ENCODE peak calls at places on chromosome X, in seven cellular contexts. E is CD8-positive, alpha-beta T cell; B is neuronal stem cell; V is transverse colon; F is heart left ventricle; P is cardiac muscle cell; L is mucosa of descending colon. N is an unnamed sample.

GRCh38 chrX:11187001-11187400 is 75.9 kb downstream of the HCCS start:
- DNase-seq in E (no peak), B (no peak), V (no peak), F (no peak), P (peak; percentile 79), L (no peak), N (no peak)

GRCh38 chrX:68833448-68833805 is 4.6 kb downstream of the EFNB1 start:
- DNase-seq in E (no peak), B (no peak), V (no peak), F (no peak), P (no peak), L (no peak), N (no peak)

GRCh38 chrX:21725498-21725897 is 32.4 kb downstream of the SMPX start:
- DNase-seq in E (no peak), B (no peak), V (no peak), F (no peak), P (peak; percentile 20), L (no peak), N (peak; percentile 44)

GRCh38 chrX:120029354-120029753 is 48.1 kb downstream of the RHOXF2B start:
- DNase-seq in E (no peak), B (no peak), V (no peak), F (no peak), P (no peak), L (no peak), N (no peak)

GRCh38 chrX:44503550-44503949 is 39.1 kb downstream of the FUNDC1 start:
- DNase-seq in E (no peak), B (no peak), V (peak; percentile 17), F (no peak), P (no peak), L (no peak), N (no peak)

GRCh38 chrX:97320305-97320704 is 436.6 kb downstream of the RPA4 start:
- DNase-seq in E (no peak), B (no peak), V (no peak), F (no peak), P (no peak), L (no peak), N (no peak)

GRCh38 chrX:10156199-10157031 is at the start of gene CLCN4:
- DNase-seq in E (no peak), B (peak; percentile 30), V (peak; percentile 52), F (peak; percentile 64), P (peak; percentile 76), L (peak; percentile 70), N (peak; percentile 78)

GRCh38 chrX:50723006-50723405 is 91.0 kb downstream of the SHROOM4 start:
- DNase-seq in E (no peak), B (no peak), V (no peak), F (no peak), P (no peak), L (no peak), N (no peak)

GRCh38 chrX:11791090-11791489 is 33.1 kb downstream of the MSL3 start:
- DNase-seq in E (no peak), B (no peak), V (no peak), F (no peak), P (no peak), L (no peak), N (no peak)

GRCh38 chrX:10636337-10636736 is 16.0 kb upstream of the MID1 start:
- DNase-seq in E (no peak), B (no peak), V (peak; percentile 28), F (peak; percentile 15), P (peak; percentile 63), L (no peak), N (no peak)

GRCh38 chrX:4263005-4263404 is 549.6 kb upstream of the PRKX start:
- DNase-seq in E (no peak), B (no peak), V (no peak), F (no peak), P (peak; percentile 13), L (no peak), N (no peak)

GRCh38 chrX:142616636-142617035 is 409.1 kb upstream of the SPANXN4 start:
- DNase-seq in E (no peak), B (no peak), V (no peak), F (no peak), P (no peak), L (no peak), N (no peak)

GRCh38 chrX:115616943-115617563 is 56.1 kb downstream of the PLS3 start:
- DNase-seq in E (no peak), B (no peak), V (no peak), F (no peak), P (no peak), L (no peak), N (no peak)

GRCh38 chrX:129145382-129145781 is 377.9 kb downstream of the SMARCA1 start:
- DNase-seq in E (no peak), B (no peak), V (no peak), F (no peak), P (no peak), L (no peak), N (no peak)

GRCh38 chrX:63466690-63467089 is 115.6 kb upstream of the SPIN4 start:
- DNase-seq in E (no peak), B (no peak), V (no peak), F (no peak), P (no peak), L (no peak), N (no peak)

GRCh38 chrX:39336709-39337294 is 535.5 kb downstream of the MID1IP1 start:
- DNase-seq in E (no peak), B (no peak), V (peak; percentile 23), F (peak; percentile 27), P (peak; percentile 4), L (no peak), N (no peak)

DNA sequence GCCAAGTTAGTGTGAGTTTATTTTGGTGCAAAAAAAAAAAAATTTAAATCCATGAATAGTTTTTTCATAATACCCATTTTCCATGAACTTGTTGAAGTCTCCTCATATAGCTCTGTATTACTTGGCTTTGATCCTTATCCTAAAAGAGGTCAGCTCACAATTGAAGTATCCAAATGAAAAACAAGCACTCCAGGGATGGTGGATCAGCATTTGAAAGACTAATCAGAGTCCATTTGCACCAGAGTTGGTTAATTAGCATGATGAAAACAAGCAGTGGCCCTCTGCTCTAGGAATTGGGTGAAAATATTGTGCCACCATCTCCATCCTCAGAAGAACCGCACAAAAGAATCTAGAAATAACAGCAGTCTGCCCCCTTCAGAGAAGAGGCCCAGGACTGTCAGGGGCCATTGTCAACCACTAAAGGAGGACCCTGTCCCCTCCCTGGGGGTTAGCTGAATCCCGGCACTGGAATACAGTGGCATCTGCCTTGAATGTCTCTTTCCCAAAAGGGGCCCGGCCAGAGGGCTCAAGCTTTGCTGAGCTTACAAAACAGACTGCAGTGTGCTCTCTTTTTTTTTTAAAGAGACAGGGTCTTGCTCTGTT is 24.7 kb downstream of the SH3KBP1 start:
- DNase-seq in E (no peak), B (no peak), V (no peak), F (no peak), P (no peak), L (no peak), N (no peak)
- H3K4me1 ChIP-seq in E (peaks cover 40% of the 10 kb centered on the region), B (no peaks in the 10 kb centered on the region), V (no peaks in the 10 kb centered on the region), F (peaks cover 29% of the 10 kb centered on the region), P (no peaks in the 10 kb centered on the region), L (no peaks in the 10 kb centered on the region), N (no peaks in the 10 kb centered on the region)

GRCh38 chrX:7054219-7055206 is 93.0 kb upstream of the STS start:
- DNase-seq in E (no peak), B (no peak), V (no peak), F (no peak), P (no peak), L (no peak), N (no peak)
- H3K4me1 ChIP-seq in E (no peaks in the 10 kb centered on the region), B (peaks cover 2% of the 10 kb centered on the region), V (no peaks in the 10 kb centered on the region), F (no peaks in the 10 kb centered on the region), P (no peaks in the 10 kb centered on the region), L (peaks cover 3% of the 10 kb centered on the region), N (no peaks in the 10 kb centered on the region)

GRCh38 chrX:152897216-152898144 is at the start of gene ZNF185:
- DNase-seq in E (no peak), B (peak; percentile 42), V (peak; percentile 66), F (no peak), P (peak; percentile 74), L (peak; percentile 67), N (peak; percentile 80)

GRCh38 chrX:152898442-152898841 is 575 bp downstream of the ZNF185 start:
- DNase-seq in E (no peak), B (no peak), V (no peak), F (no peak), P (no peak), L (no peak), N (no peak)

GRCh38 chrX:152900937-152901445 is 3.1 kb downstream of the ZNF185 start:
- DNase-seq in E (no peak), B (no peak), V (no peak), F (no peak), P (no peak), L (no peak), N (no peak)

GRCh38 chrX:152899874-152900719 is 2.2 kb downstream of the ZNF185 start:
- DNase-seq in E (no peak), B (no peak), V (no peak), F (no peak), P (no peak), L (peak; percentile 34), N (no peak)

DNA sequence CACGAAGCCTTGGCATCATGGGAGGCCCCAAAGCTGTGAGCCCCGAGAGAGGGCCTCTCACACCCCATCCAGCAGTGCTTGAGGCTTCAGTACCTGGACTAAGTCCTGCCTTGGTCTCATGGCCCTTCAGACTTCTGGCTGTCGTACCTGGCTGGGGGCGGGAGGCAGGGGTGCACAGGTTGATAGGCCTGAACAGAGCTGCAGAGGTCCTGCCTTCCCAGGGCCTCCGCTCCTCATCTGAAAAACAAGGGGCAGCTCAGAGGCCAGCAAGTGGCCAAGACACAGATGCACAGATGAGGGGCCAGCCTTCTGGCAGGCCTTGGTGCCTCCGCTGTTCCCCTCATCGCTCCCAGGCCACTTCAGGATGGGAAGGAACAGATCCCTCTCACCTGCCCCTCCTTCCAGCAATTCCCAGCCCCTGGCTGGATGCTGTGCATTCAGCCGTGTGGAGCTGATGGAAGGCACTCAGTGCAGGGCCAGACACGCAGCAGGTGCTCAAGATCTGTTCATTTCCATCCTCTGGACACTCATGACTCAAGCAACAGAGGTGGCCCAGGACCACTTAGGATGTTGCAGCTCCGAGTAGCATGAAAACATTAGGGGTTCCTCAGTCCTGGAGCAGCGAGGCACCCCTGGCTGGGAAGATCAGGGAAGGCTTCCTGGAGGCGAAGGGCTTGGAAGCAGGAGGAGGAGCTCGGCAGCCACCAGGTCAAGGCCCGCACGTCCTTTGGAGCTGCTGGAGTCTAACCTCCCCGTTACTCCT is 1.4 kb downstream of the ZNF185 start:
- DNase-seq in E (no peak), B (no peak), V (no peak), F (no peak), P (no peak), L (peak; percentile 22), N (no peak)
- H3K4me1 ChIP-seq in E (no peaks in the 10 kb centered on the region), B (no peaks in the 10 kb centered on the region), V (no peaks in the 10 kb centered on the region), F (no peaks in the 10 kb centered on the region), P (no peaks in the 10 kb centered on the region), L (no peaks in the 10 kb centered on the region), N (peaks cover 9% of the 10 kb centered on the region)

GRCh38 chrX:48933757-48934156 is 14.9 kb upstream of the PIM2 start:
- DNase-seq in E (no peak), B (no peak), V (no peak), F (no peak), P (no peak), L (no peak), N (no peak)

GRCh38 chrX:48937065-48937907 is 18.5 kb upstream of the PIM2 start:
- DNase-seq in E (peak; percentile 94), B (no peak), V (peak; percentile 84), F (peak; percentile 41), P (peak; percentile 30), L (peak; percentile 94), N (no peak)

GRCh38 chrX:48934581-48935331 is 15.9 kb upstream of the PIM2 start:
- DNase-seq in E (no peak), B (no peak), V (no peak), F (no peak), P (no peak), L (no peak), N (no peak)

GRCh38 chrX:48938721-48939416 is 18.5 kb downstream of the OTUD5 start:
- DNase-seq in E (peak; percentile 67), B (no peak), V (peak; percentile 69), F (no peak), P (no peak), L (peak; percentile 66), N (no peak)

GRCh38 chrX:48936429-48937064 is 17.7 kb upstream of the PIM2 start:
- DNase-seq in E (no peak), B (no peak), V (no peak), F (no peak), P (no peak), L (no peak), N (no peak)
- H3K4me1 ChIP-seq in E (peaks cover 74% of the 10 kb centered on the region), B (no peaks in the 10 kb centered on the region), V (no peaks in the 10 kb centered on the region), F (peaks cover 15% of the 10 kb centered on the region), P (no peaks in the 10 kb centered on the region), L (no peaks in the 10 kb centered on the region), N (no peaks in the 10 kb centered on the region)

N was measured in Caco-2.